ENCODE peak calls at places on chromosomes 5 and 9, in ten cellular contexts. H is RWPE2; I is CD8-positive, alpha-beta memory T cell; B is colonic mucosa; L is Panc1; Q is right atrium auricular region; A is CD8-positive, alpha-beta T cell; X is HAP-1; W is H9; E is ascending aorta. T is an unnamed sample.

GRCh38 chr5:69265931-69266330 is 31.2 kb downstream of the CDK7 start:
- DNase-seq in H (no peak), W (peak; percentile 88), A (no peak), Q (no peak), L (no peak), E (no peak), I (no peak), B (no peak), X (peak; percentile 57), T (peak; percentile 73)

GRCh38 chr9:91289244-91289643 is 72.5 kb downstream of the AUH start:
- DNase-seq in E (no peak), Q (no peak), B (no peak), H (no peak), A (no peak), X (no peak), I (no peak), W (no peak), L (no peak), T (no peak)

GRCh38 chr5:94102849-94103248 is 361.4 kb upstream of the POU5F2 start:
- DNase-seq in B (no peak), A (no peak), W (no peak), I (no peak), H (no peak), X (no peak), Q (no peak), L (no peak), E (no peak), T (no peak)

GRCh38 chr5:41068169-41068568 is 3.0 kb downstream of the MROH2B start:
- DNase-seq in B (no peak), L (no peak), H (no peak), X (no peak), E (no peak), I (no peak), A (no peak), Q (no peak), W (no peak), T (no peak)

GRCh38 chr9:127360205-127360604 is 36.8 kb upstream of the SLC2A8 start:
- DNase-seq in E (no peak), B (no peak), H (no peak), I (no peak), W (no peak), Q (no peak), L (no peak), X (no peak), A (no peak), T (no peak)

GRCh38 chr5:154308457-154309360 is 118.2 kb downstream of the GALNT10 start:
- DNase-seq in I (no peak), B (no peak), L (no peak), H (no peak), A (no peak), X (no peak), W (no peak), Q (no peak), E (no peak), T (no peak)

GRCh38 chr9:32956606-32957005 is 44.8 kb downstream of the APTX start:
- DNase-seq in W (no peak), E (no peak), Q (no peak), A (no peak), B (no peak), H (no peak), L (no peak), X (no peak), I (no peak), T (no peak)

GRCh38 chr9:128503870-128504269 is 649 bp upstream of the GLE1 start:
- DNase-seq in W (no peak), X (peak; percentile 16), B (peak; percentile 48), I (no peak), Q (no peak), H (no peak), L (no peak), E (no peak), A (no peak), T (peak; percentile 70)

GRCh38 chr9:136791466-136792276 is 527 bp downstream of the TMEM141 start:
- DNase-seq in Q (no peak), A (peak; percentile 50), X (peak; percentile 78), L (no peak), H (no peak), I (peak; percentile 56), W (peak; percentile 92), E (peak; percentile 75), B (peak; percentile 86), T (peak; percentile 93)

GRCh38 chr5:123814796-123815479 is 303.0 kb downstream of the CSNK1G3 start:
- DNase-seq in Q (no peak), B (no peak), W (no peak), I (no peak), H (no peak), L (peak; percentile 45), A (no peak), X (peak; percentile 45), E (no peak), T (no peak)

DNA sequence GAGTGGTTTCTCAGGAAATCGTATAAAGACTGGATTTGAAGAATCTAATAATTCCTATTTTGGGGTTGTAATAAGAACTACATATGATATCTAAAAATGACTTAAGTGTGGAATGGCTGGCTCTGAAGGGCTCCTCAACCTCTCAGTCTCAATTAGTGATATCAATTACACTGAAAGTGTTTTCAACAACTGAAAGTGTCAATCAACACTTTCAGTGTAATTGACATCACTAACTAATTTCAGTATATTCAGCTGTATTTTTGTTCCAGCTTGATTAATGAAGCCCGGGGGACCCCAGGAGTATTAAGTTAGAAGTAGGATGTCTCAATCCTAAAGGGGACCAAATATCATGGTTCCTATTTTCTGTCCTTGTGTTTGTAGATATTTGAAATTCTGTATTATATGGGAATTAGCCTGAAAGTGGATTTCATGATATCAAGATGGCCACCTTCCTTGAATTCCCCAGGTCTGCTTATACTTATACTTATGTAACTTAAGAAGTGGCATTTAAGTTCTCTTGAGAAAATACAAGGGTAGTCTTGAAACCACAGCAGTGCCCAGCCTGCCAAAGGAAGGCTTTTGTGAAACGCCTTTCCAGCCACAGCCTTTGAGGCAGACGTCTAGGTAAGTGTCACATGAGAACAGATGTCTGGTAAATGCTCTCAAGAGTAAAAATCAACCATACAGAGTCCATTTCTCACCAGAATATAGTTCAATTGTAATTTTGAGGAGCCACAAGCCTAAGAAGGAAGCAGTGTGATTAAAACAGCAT is 4.6 kb downstream of the BASP1 start:
- DNase-seq in B (no peak), X (no peak), I (no peak), L (no peak), A (no peak), Q (no peak), W (no peak), H (no peak), E (no peak), T (no peak)
- H3K4me1 ChIP-seq in B (no peaks in the 10 kb centered on the region), X (peaks cover 60% of the 10 kb centered on the region), I (peaks cover 5% of the 10 kb centered on the region), L (peaks cover 69% of the 10 kb centered on the region), A (peaks cover 10% of the 10 kb centered on the region), Q (no peaks in the 10 kb centered on the region), W (peaks cover 12% of the 10 kb centered on the region), H (peaks cover 65% of the 10 kb centered on the region), E (no peaks in the 10 kb centered on the region), T (peaks cover 2% of the 10 kb centered on the region)

DNA sequence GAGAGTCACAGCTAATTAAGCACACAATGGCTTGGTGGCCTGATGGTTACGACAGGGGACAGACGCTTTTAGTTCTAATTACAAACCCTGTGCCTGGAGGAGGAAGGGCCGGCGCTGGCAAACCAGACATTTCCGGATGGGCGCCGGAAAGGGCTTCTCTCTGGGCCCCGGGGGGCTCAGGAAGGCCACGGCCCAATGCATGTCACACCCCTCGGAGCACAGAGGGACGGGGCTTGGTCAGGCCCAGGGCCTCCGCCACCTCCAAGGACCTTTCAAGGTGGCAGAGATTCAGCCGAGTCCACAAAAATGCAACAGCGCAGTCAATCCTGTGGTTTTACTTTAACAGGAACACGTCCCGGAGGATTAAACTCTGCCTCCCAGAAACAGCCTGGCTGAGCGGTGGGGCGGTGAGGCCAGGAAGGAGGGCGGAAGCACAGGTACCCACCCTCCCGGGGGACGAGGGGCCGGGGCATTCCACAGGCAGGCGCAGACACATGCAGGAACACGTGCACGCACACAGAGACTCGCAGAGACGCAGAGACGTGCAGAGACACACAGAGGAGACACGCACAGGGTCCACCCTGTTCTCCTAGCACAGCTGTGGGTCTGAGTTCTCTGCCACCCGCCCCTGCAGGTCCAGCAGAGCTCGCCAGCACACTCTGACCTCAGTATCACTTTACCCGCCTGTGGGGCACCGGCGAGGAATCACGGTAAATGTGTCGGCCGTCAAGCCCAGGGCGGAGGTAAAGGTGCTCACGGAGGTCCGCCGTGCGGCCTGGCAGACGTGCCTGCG is 23.0 kb downstream of the SLC9A3 start:
- DNase-seq in I (no peak), B (no peak), E (no peak), H (no peak), W (no peak), L (no peak), Q (no peak), A (no peak), X (no peak), T (no peak)
- H3K27me3 ChIP-seq in I (peaks cover 8% of the 10 kb centered on the region), B (no peaks in the 10 kb centered on the region), E (peaks cover 12% of the 10 kb centered on the region), H (peaks cover 69% of the 10 kb centered on the region), W (peaks cover 9% of the 10 kb centered on the region), L (no peaks in the 10 kb centered on the region), Q (no peaks in the 10 kb centered on the region), A (no peaks in the 10 kb centered on the region), X (peaks cover 3% of the 10 kb centered on the region), T (peaks cover 61% of the 10 kb centered on the region)

GRCh38 chr5:68260455-68260854 is 44.9 kb downstream of the PIK3R1 start:
- DNase-seq in I (no peak), A (no peak), Q (no peak), H (no peak), B (no peak), W (no peak), X (no peak), E (no peak), L (no peak), T (no peak)

GRCh38 chr5:68257207-68257606 is 41.7 kb downstream of the PIK3R1 start:
- DNase-seq in A (no peak), E (no peak), I (no peak), B (no peak), X (no peak), Q (no peak), W (no peak), L (no peak), H (no peak), T (no peak)

GRCh38 chr5:68259696-68260095 is 44.1 kb downstream of the PIK3R1 start:
- DNase-seq in L (no peak), A (no peak), X (no peak), I (no peak), W (no peak), Q (no peak), H (no peak), B (no peak), E (no peak), T (no peak)

GRCh38 chr5:68261174-68262021 is 45.8 kb downstream of the PIK3R1 start:
- DNase-seq in E (no peak), Q (no peak), B (no peak), X (no peak), H (no peak), W (no peak), I (no peak), A (no peak), L (no peak), T (no peak)

DNA sequence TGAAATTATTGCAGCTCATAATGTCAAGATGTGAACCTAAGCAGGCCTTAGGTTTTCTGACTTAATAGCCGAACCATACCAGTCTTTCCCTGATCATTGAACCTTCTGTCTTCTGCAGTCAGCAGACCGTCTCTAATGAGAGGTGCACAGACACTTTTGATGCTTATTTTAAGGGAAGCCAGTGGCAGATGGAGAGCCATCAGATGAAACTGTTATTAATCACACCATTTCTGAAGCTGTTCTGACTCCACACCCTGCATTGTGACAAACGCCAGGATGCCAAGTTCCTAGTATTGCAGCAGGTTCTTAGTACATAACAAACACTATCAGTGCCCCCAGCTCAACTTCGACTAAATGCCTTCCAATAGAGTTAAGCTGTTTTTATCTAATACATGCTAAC is 43.0 kb downstream of the PIK3R1 start:
- DNase-seq in A (no peak), H (no peak), L (no peak), E (no peak), X (no peak), I (no peak), Q (no peak), B (no peak), W (no peak), T (no peak)
- H3K4me1 ChIP-seq in A (peaks cover 67% of the 10 kb centered on the region), H (no peaks in the 10 kb centered on the region), L (peaks cover 3% of the 10 kb centered on the region), E (peaks cover 80% of the 10 kb centered on the region), X (no peaks in the 10 kb centered on the region), I (peaks cover 80% of the 10 kb centered on the region), Q (no peaks in the 10 kb centered on the region), B (peaks cover 3% of the 10 kb centered on the region), W (no peaks in the 10 kb centered on the region), T (peaks cover 90% of the 10 kb centered on the region)

GRCh38 chr5:160961030-160961429 is 109.0 kb upstream of the ATP10B start:
- DNase-seq in W (no peak), I (no peak), E (no peak), B (no peak), L (no peak), H (no peak), A (no peak), X (no peak), Q (no peak), T (no peak)
- H3K27me3 ChIP-seq in W (no peaks in the 10 kb centered on the region), I (no peaks in the 10 kb centered on the region), E (no peaks in the 10 kb centered on the region), B (no peaks in the 10 kb centered on the region), L (no peaks in the 10 kb centered on the region), H (no peaks in the 10 kb centered on the region), A (no peaks in the 10 kb centered on the region), X (no peaks in the 10 kb centered on the region), Q (no peaks in the 10 kb centered on the region), T (no peaks in the 10 kb centered on the region)

T was measured in spleen.